ENCODE peak calls at places on chromosomes 5 and 9, in eight cellular contexts. K is PC-3; H is SJSA1; I is heart right ventricle; W is effector memory CD4-positive, alpha-beta T cell; A is upper lobe of right lung; F is psoas muscle; S is aorta. R is an unnamed sample.

GRCh38 chr5:107979272-107979671 is 308.5 kb upstream of the EFNA5 start:
- DNase-seq in S (no peak), A (no peak), W (no peak), F (no peak), I (no peak), H (no peak), K (no peak), R (no peak)

GRCh38 chr9:34338664-34339063 is 9.3 kb downstream of the NUDT2 start:
- DNase-seq in A (no peak), F (no peak), W (no peak), I (peak), K (no peak), S (no peak), H (no peak), R (no peak)

GRCh38 chr9:17752021-17752420 is 173.2 kb downstream of the SH3GL2 start:
- DNase-seq in I (no peak), S (no peak), F (no peak), H (no peak), A (no peak), W (no peak), K (no peak), R (no peak)

GRCh38 chr5:141960018-141960417 is 2.0 kb upstream of the PCDH12 start:
- DNase-seq in I (no peak), A (no peak), H (peak), F (no peak), K (no peak), S (no peak), W (no peak), R (no peak)

GRCh38 chr9:136110082-136111061 is 8.3 kb downstream of the TMEM250 start:
- DNase-seq in F (no peak), S (no peak), K (peak), A (no peak), I (peak), H (no peak), W (no peak), R (no peak)

GRCh38 chr5:97918614-97919013 is 735.6 kb upstream of the RIOK2 start:
- DNase-seq in S (no peak), A (no peak), F (no peak), I (no peak), W (no peak), K (no peak), H (no peak), R (no peak)

GRCh38 chr9:134192311-134192950 is 28.1 kb upstream of the RNU6ATAC start:
- DNase-seq in K (no peak), S (peak), A (peak), W (no peak), H (no peak), F (no peak), I (no peak), R (no peak)

GRCh38 chr5:90555666-90556065 is 2.9 kb upstream of the ADGRV1 start:
- DNase-seq in W (no peak), K (no peak), I (no peak), S (no peak), A (no peak), F (no peak), H (no peak), R (no peak)

GRCh38 chr5:96957125-96958041 is 21.5 kb downstream of the LNPEP start:
- DNase-seq in K (no peak), I (no peak), S (no peak), A (no peak), H (no peak), W (no peak), F (no peak), R (no peak)

GRCh38 chr9:8648271-8648670 is 848.7 kb upstream of the DMAC1 start:
- DNase-seq in F (no peak), W (no peak), I (no peak), K (no peak), A (no peak), S (no peak), H (no peak), R (no peak)

GRCh38 chr9:34170252-34170915 is 8.5 kb upstream of the UBAP1 start:
- DNase-seq in K (no peak), I (no peak), S (no peak), A (no peak), H (no peak), W (no peak), F (no peak), R (no peak)

GRCh38 chr9:91740713-91741112 is 209.3 kb downstream of the ROR2 start:
- DNase-seq in I (no peak), F (no peak), W (no peak), A (no peak), S (no peak), H (no peak), K (peak), R (no peak)

GRCh38 chr9:36731576-36731975 is 158.9 kb downstream of the MELK start:
- DNase-seq in F (no peak), A (no peak), S (no peak), K (no peak), I (no peak), H (no peak), W (no peak), R (no peak)

GRCh38 chr9:136865768-136866103 is 372 bp downstream of the EDF1 start:
- DNase-seq in F (peak), I (no peak), S (no peak), A (peak), H (no peak), K (no peak), W (no peak), R (no peak)

GRCh38 chr5:75337366-75338021 is 474 bp downstream of the HMGCR start:
- DNase-seq in H (peak), W (peak), A (peak), I (no peak), K (no peak), S (peak), F (no peak), R (no peak)

GRCh38 chr5:10701567-10702039 is 59.4 kb downstream of the DAP start:
- DNase-seq in W (no peak), K (peak), A (no peak), I (no peak), H (peak), F (no peak), S (no peak), R (no peak)

GRCh38 chr5:80912479-80912878 is 47.7 kb upstream of the RASGRF2 start:
- DNase-seq in A (no peak), H (no peak), I (no peak), W (no peak), K (peak), F (no peak), S (no peak), R (no peak)

GRCh38 chr5:72600401-72600981 is 93.3 kb upstream of the ZNF366 start:
- DNase-seq in K (peak), A (no peak), W (no peak), I (no peak), F (no peak), H (peak), S (no peak), R (peak)

GRCh38 chr9:107215381-107215780 is 67.7 kb upstream of the RAD23B start:
- DNase-seq in K (peak), A (no peak), F (no peak), S (no peak), W (no peak), H (no peak), I (no peak), R (no peak)

GRCh38 chr5:135204151-135204600 is 170.1 kb upstream of the PITX1 start:
- DNase-seq in S (no peak), W (no peak), K (peak), H (peak), I (no peak), A (no peak), F (no peak), R (no peak)

GRCh38 chr9:121599186-121599871 is 52.1 kb upstream of the DAB2IP start:
- DNase-seq in I (peak), A (peak), K (peak), S (peak), H (no peak), W (no peak), F (peak), R (no peak)
- H3K27ac ChIP-seq in I (peak), A (peak), K (peak), S (no peak), H (no peak), W (no peak), F (peak), R (no peak)

GRCh38 chr5:180274695-180275094 is 17.2 kb downstream of the MAPK9 start:
- DNase-seq in W (no peak), S (no peak), I (no peak), A (no peak), K (no peak), H (no peak), F (no peak), R (no peak)

DNA sequence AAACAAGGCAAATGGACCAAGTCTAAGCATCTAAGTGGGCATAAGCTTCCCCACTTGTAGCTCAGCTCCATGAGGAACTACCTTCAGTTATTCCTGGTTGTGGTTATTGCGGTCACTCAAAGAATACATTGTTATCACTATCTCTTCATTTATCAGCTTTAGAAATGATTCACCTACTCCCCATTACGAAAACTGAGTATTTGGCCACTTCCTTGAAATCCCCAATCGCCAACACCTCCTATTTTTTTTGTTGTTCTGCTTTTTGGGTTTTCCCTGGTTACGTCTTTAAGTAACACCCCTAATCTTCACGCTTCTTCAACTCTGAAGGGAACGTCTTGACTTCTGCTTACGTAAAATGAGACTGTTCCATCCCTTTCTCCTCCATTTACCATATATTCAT is 20.7 kb downstream of the MAPK9 start:
- DNase-seq in H (no peak), I (no peak), S (no peak), W (no peak), K (no peak), F (no peak), A (no peak), R (no peak)
- H3K27ac ChIP-seq in H (no peak), I (no peak), S (no peak), W (no peak), K (no peak), F (no peak), A (no peak), R (no peak)

GRCh38 chr5:177374211-177374610 is 10.0 kb upstream of the SLC34A1 start:
- DNase-seq in K (no peak), H (no peak), I (no peak), W (no peak), F (no peak), A (no peak), S (no peak), R (no peak)
- H3K27ac ChIP-seq in K (no peak), H (no peak), I (no peak), W (peak), F (no peak), A (no peak), S (no peak), R (no peak)

GRCh38 chr5:83469075-83469474 is 2.5 kb upstream of the VCAN start:
- DNase-seq in K (no peak), A (no peak), W (no peak), I (no peak), S (no peak), H (no peak), F (no peak), R (no peak)

GRCh38 chr5:83470920-83471404 is 582 bp upstream of the VCAN start:
- DNase-seq in A (no peak), F (no peak), K (peak), H (no peak), I (no peak), S (peak), W (no peak), R (no peak)

GRCh38 chr5:83472213-83472507 is 616 bp downstream of the VCAN start:
- DNase-seq in A (no peak), H (no peak), F (no peak), I (no peak), W (no peak), S (no peak), K (peak), R (no peak)

GRCh38 chr5:83471405-83472212 is at the start of gene VCAN:
- DNase-seq in A (peak), W (no peak), I (peak), K (peak), F (peak), H (peak), S (peak), R (peak)

GRCh38 chr5:83470516-83470915 is 1.0 kb upstream of the VCAN start:
- DNase-seq in F (no peak), A (no peak), W (no peak), S (no peak), K (no peak), I (no peak), H (no peak), R (no peak)
- H3K27ac ChIP-seq in F (no peak), A (no peak), W (no peak), S (no peak), K (no peak), I (peak), H (no peak), R (no peak)

GRCh38 chr9:84940294-84940693 is 270.8 kb downstream of the NTRK2 start:
- DNase-seq in K (no peak), H (no peak), I (no peak), W (no peak), A (no peak), S (no peak), F (no peak), R (peak)

GRCh38 chr9:84932915-84933527 is 263.5 kb downstream of the NTRK2 start:
- DNase-seq in K (peak), S (no peak), I (no peak), W (no peak), A (no peak), H (no peak), F (no peak), R (peak)

GRCh38 chr9:84939766-84940165 is 270.2 kb downstream of the NTRK2 start:
- DNase-seq in F (no peak), K (no peak), S (no peak), W (no peak), H (no peak), I (no peak), A (no peak), R (peak)

GRCh38 chr9:84937086-84937670 is 267.6 kb downstream of the NTRK2 start:
- DNase-seq in H (no peak), W (no peak), S (no peak), F (no peak), K (no peak), I (no peak), A (no peak), R (no peak)

GRCh38 chr9:84935528-84936117 is 266.1 kb downstream of the NTRK2 start:
- DNase-seq in K (no peak), S (no peak), I (no peak), F (no peak), A (no peak), W (no peak), H (no peak), R (no peak)
- H3K27ac ChIP-seq in K (no peak), S (no peak), I (no peak), F (no peak), A (no peak), W (no peak), H (no peak), R (no peak)

DNA sequence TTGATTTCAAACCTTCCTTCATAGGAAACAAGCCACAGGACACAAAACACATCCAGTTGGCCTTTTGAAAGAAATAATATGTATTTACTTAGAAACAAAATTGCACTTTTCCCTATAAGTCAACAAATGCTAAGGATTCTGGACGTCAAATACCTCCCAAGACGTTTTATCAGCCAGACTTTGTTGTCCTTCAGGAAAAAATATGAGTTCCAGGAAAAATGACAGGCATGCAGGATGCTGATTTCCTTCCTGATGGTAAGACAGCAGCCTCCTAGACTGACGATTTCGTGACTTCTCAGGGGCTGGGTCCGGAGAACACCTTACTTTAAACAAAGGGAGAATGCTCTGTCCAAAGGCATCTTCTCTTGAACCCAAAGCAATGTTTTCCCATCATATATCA is 69.1 kb downstream of the IL6ST start:
- DNase-seq in I (no peak), H (no peak), W (no peak), S (no peak), A (no peak), F (no peak), K (no peak), R (no peak)
- H3K27ac ChIP-seq in I (no peak), H (no peak), W (no peak), S (no peak), A (no peak), F (no peak), K (no peak), R (no peak)

R was measured in foreskin keratinocyte.